ENCODE peak calls at places on chromosomes 6 and 20, in five cellular contexts. U is HS-5, R is Daoy, C is RWPE1, N is NCI-H1092. X is an unnamed sample.

GRCh38 chr6:145091827-145092164 is 643.5 kb downstream of the EPM2A start:
- DNase-seq in U (no peak), R (no peak), C (no peak), N (no peak), X (no peak)

GRCh38 chr20:62500237-62500864 is 24.6 kb upstream of the GATA5 start:
- DNase-seq in U (no peak), R (peak; percentile 72), C (peak; percentile 86), N (peak; percentile 45), X (peak; percentile 81)

GRCh38 chr6:18538315-18538714 is 151.2 kb downstream of the RNF144B start:
- DNase-seq in U (no peak), R (no peak), C (no peak), N (no peak), X (no peak)

GRCh38 chr6:15519681-15520080 is 143.1 kb downstream of the DTNBP1 start:
- DNase-seq in U (no peak), R (no peak), C (no peak), N (no peak), X (no peak)

GRCh38 chr6:33065312-33065711 is 8.1 kb downstream of the HLA-DPA1 start:
- DNase-seq in U (no peak), R (no peak), C (no peak), N (no peak), X (no peak)

GRCh38 chr20:8388146-8388545 is 256.1 kb downstream of the PLCB1 start:
- DNase-seq in U (peak; percentile 58), R (no peak), C (no peak), N (no peak), X (no peak)

GRCh38 chr6:129608886-129609540 is 101.0 kb downstream of the ARHGAP18 start:
- DNase-seq in U (no peak), R (no peak), C (no peak), N (no peak), X (no peak)

GRCh38 chr6:2951723-2952122 is 19.6 kb downstream of the SERPINB6 start:
- DNase-seq in U (no peak), R (no peak), C (no peak), N (no peak), X (no peak)

GRCh38 chr20:35796556-35796955 is 24.7 kb downstream of the PHF20 start:
- DNase-seq in U (no peak), R (no peak), C (no peak), N (no peak), X (no peak)

GRCh38 chr20:39993737-39994136 is 695.3 kb downstream of the MAFB start:
- DNase-seq in U (no peak), R (no peak), C (no peak), N (peak; percentile 44), X (no peak)